ENCODE peak calls at places on chromosome X, in four cellular contexts. Y, F, H and B are unnamed samples.

GRCh38 chrX:28910501-28910900 is 323.3 kb downstream of the IL1RAPL1 start:
- DNase-seq in Y (no peak), F (no peak), H (no peak), B (no peak)

GRCh38 chrX:54675762-54676161 is 122.3 kb downstream of the ITIH6 start:
- DNase-seq in Y (no peak), F (no peak), H (no peak), B (no peak)

GRCh38 chrX:13203281-13203680 is 116.6 kb downstream of the ATXN3L start:
- DNase-seq in Y (no peak), F (no peak), H (peak), B (no peak)

GRCh38 chrX:39728852-39729587 is 368.7 kb downstream of the BCOR start:
- DNase-seq in Y (no peak), F (no peak), H (no peak), B (no peak)

GRCh38 chrX:10159069-10159468 is 2.3 kb downstream of the CLCN4 start:
- DNase-seq in Y (no peak), F (no peak), H (peak), B (no peak)

GRCh38 chrX:65706041-65706828 is 38.8 kb downstream of the MSN start:
- DNase-seq in Y (no peak), F (no peak), H (no peak), B (no peak)

GRCh38 chrX:2874222-2875135 is 45.7 kb downstream of the GYG2 start:
- DNase-seq in Y (no peak), F (no peak), H (no peak), B (no peak)

GRCh38 chrX:130084651-130085237 is 25.6 kb downstream of the ELF4 start:
- DNase-seq in Y (no peak), F (no peak), H (no peak), B (no peak)

GRCh38 chrX:72568406-72569092 is 4.1 kb downstream of the HDAC8 start:
- DNase-seq in Y (no peak), F (no peak), H (no peak), B (peak)

GRCh38 chrX:48864210-48864609 is 28.8 kb upstream of the PCSK1N start:
- DNase-seq in Y (no peak), F (no peak), H (no peak), B (peak)

GRCh38 chrX:74924449-74925209 is 623 bp downstream of the NEXMIF start:
- DNase-seq in Y (peak), F (peak), H (peak), B (no peak)

GRCh38 chrX:30734782-30735181 is 81.6 kb downstream of the GK start:
- DNase-seq in Y (no peak), F (no peak), H (no peak), B (no peak)